ENCODE peak calls at places on chromosomes 16 and 17, in six cellular contexts. C is K562, Z is GM12891, R is SK-N-SH, U is GM12878, N is H1. F is an unnamed sample.

GRCh38 chr16:59573528-59574271 is 839.6 kb upstream of the GOT2 start:
- DNase-seq in C (no peak), Z (no peak), R (no peak), U (no peak), N (no peak), F (no peak)

GRCh38 chr17:78976907-78977680 is 2.6 kb downstream of the LGALS3BP start:
- DNase-seq in C (no peak), Z (no peak), R (no peak), U (no peak), N (no peak), F (no peak)

GRCh38 chr16:29857133-29857760 is 5.8 kb downstream of the CDIPT start:
- DNase-seq in C (no peak), Z (no peak), R (no peak), U (no peak), N (no peak), F (no peak)

GRCh38 chr17:67800495-67800928 is 24.8 kb upstream of the BPTF start:
- DNase-seq in C (peak; percentile 81), Z (peak; percentile 46), R (peak; percentile 85), U (peak; percentile 59), N (peak; percentile 59), F (peak; percentile 58)

GRCh38 chr16:86595983-86596605 is 17.7 kb downstream of the FOXL1 start:
- DNase-seq in C (no peak), Z (no peak), R (no peak), U (no peak), N (no peak), F (no peak)

GRCh38 chr17:39740357-39741111 is 2.8 kb downstream of the GRB7 start:
- DNase-seq in C (peak; percentile 64), Z (no peak), R (peak; percentile 26), U (no peak), N (peak; percentile 92), F (peak; percentile 13)

GRCh38 chr17:82065193-82065637 is 389 bp downstream of the DUS1L start:
- DNase-seq in C (no peak), Z (peak; percentile 83), R (no peak), U (no peak), N (no peak), F (no peak)

GRCh38 chr16:2150418-2151187 is 2.2 kb downstream of the RAB26 start:
- DNase-seq in C (peak; percentile 49), Z (no peak), R (peak; percentile 64), U (no peak), N (peak; percentile 80), F (no peak)

GRCh38 chr17:39735882-39736281 is 1.9 kb upstream of the GRB7 start:
- DNase-seq in C (no peak), Z (no peak), R (no peak), U (no peak), N (no peak), F (no peak)

GRCh38 chr16:68529931-68530667 is 9.0 kb upstream of the ZFP90 start:
- DNase-seq in C (peak; percentile 82), Z (peak; percentile 97), R (peak; percentile 99), U (peak; percentile 62), N (peak; percentile 83), F (peak; percentile 99)

GRCh38 chr17:78748730-78749317 is 33.2 kb downstream of the CYTH1 start:
- DNase-seq in C (peak; percentile 39), Z (no peak), R (no peak), U (peak; percentile 74), N (no peak), F (no peak)

GRCh38 chr17:50206604-50207293 is 5.3 kb upstream of the COL1A1 start:
- DNase-seq in C (peak; percentile 61), Z (no peak), R (peak; percentile 97), U (no peak), N (no peak), F (peak; percentile 23)

GRCh38 chr16:67447508-67448076 is 16.7 kb downstream of the HSD11B2 start:
- DNase-seq in C (peak; percentile 69), Z (peak; percentile 80), R (peak; percentile 70), U (peak; percentile 15), N (no peak), F (peak; percentile 80)

GRCh38 chr16:82655720-82656500 is 29.1 kb downstream of the CDH13 start:
- DNase-seq in C (no peak), Z (no peak), R (no peak), U (no peak), N (no peak), F (no peak)

GRCh38 chr17:3944485-3945388 is 19.5 kb downstream of the ATP2A3 start:
- DNase-seq in C (peak; percentile 95), Z (peak; percentile 74), R (peak; percentile 100), U (no peak), N (peak; percentile 50), F (peak; percentile 71)

GRCh38 chr16:51062039-51062438 is 89.0 kb downstream of the SALL1 start:
- DNase-seq in C (no peak), Z (no peak), R (no peak), U (no peak), N (no peak), F (no peak)

GRCh38 chr16:81633147-81633619 is 145.9 kb upstream of the PLCG2 start:
- DNase-seq in C (no peak), Z (no peak), R (no peak), U (no peak), N (no peak), F (no peak)

DNA sequence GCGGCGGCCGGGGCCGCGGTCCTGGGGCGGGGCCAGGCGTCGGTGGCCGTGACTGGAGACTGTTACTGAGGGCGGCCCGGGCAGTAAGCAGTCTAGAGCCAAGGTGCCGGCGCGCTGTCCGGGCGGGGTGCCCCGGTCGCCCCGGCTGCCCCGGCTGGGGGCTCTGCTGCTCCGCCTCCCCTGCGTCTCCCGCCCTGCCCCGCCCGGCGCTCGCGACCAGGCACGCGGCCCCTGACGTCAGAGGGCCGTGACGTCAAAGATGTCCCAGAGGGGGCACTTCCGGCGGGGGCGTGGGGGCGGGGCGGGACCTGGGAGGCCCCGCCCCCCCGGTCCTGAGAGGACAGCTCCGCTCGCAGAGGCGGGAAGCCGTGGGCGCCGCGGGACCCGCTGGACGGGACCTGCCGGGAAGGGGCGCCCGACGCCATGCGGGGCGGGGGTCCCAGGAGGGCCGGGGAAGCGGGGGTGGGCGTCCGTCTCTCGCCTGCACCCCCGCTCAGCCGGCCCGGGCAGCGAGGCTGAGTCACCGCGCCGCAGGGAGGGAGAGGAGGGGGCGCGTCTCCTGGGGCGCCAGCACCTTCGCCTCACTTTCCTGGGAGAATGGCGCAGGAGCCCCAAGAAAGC is 4.5 kb upstream of the HIC1 start:
- DNase-seq in C (peak; percentile 83), Z (no peak), R (peak; percentile 94), U (no peak), N (no peak), F (no peak)
- TF ChIP-seq TAF1 in C (no peak), Z (no peak), R (no peak), U (no peak), N (no peak), F (no peak)

GRCh38 chr17:36504156-36504545 is 17.7 kb downstream of the ZNHIT3 start:
- DNase-seq in C (no peak), Z (no peak), R (no peak), U (no peak), N (no peak), F (no peak)
- TF ChIP-seq TAF1 in C (no peak), Z (no peak), R (no peak), U (no peak), N (no peak), F (no peak)

GRCh38 chr16:3577302-3577752 is at the start of gene NLRC3:
- DNase-seq in C (no peak), Z (no peak), R (no peak), U (no peak), N (no peak), F (no peak)
- TF ChIP-seq TAF1 in C (no peak), Z (peak; percentile 17), R (no peak), U (no peak), N (no peak), F (no peak)

GRCh38 chr17:6603746-6604325 is 36.7 kb downstream of the KIAA0753 start:
- DNase-seq in C (no peak), Z (no peak), R (no peak), U (no peak), N (no peak), F (no peak)
- TF ChIP-seq TAF1 in C (no peak), Z (no peak), R (no peak), U (no peak), N (no peak), F (no peak)

GRCh38 chr16:5944971-5945370 is 847.4 kb upstream of the EEF2KMT start:
- DNase-seq in C (no peak), Z (no peak), R (peak; percentile 35), U (no peak), N (no peak), F (no peak)
- TF ChIP-seq TAF1 in C (no peak), Z (no peak), R (no peak), U (no peak), N (no peak), F (no peak)

GRCh38 chr16:78522327-78522726 is 422.9 kb downstream of the WWOX start:
- DNase-seq in C (no peak), Z (no peak), R (no peak), U (no peak), N (no peak), F (no peak)

GRCh38 chr16:78523212-78523995 is 423.9 kb downstream of the WWOX start:
- DNase-seq in C (no peak), Z (no peak), R (no peak), U (no peak), N (no peak), F (no peak)

GRCh38 chr16:78520470-78520869 is 421.0 kb downstream of the WWOX start:
- DNase-seq in C (no peak), Z (no peak), R (no peak), U (no peak), N (no peak), F (no peak)

GRCh38 chr16:78528265-78528664 is 428.8 kb downstream of the WWOX start:
- DNase-seq in C (no peak), Z (no peak), R (no peak), U (no peak), N (no peak), F (no peak)

DNA sequence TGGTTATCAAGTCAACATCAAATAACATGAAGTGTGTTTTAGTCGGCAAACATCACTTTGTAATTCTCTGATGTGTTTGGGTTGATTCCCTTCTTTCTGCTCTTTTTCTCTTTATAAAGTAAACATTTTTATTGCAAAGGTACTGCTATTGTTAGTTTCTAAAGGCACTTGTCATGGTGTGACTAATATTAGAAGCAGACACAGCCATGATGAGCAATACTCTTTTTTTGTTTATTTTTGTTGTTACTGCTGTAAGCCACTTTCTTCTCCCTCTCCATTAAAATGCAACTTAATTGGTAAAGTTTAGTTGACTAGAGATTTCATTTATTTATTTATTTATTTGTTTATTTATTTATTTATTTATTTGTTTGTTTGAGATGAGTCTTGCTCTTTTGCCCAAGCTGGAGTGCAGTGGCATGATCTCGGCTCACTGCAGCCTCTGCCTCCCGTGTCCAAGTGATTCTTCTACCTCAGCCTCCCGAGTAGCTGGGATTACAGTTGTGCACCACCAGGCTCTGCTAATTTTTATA is 424.7 kb downstream of the WWOX start:
- DNase-seq in C (no peak), Z (no peak), R (no peak), U (no peak), N (no peak), F (no peak)
- TF ChIP-seq TAF1 in C (no peak), Z (no peak), R (no peak), U (no peak), N (no peak), F (no peak)